ENCODE peak calls at places on chromosomes 5 and 9, in four cellular contexts. D is tibial artery; S is stomach; Z is CD8-positive, alpha-beta T cell. F is an unnamed sample.

GRCh38 chr5:2173067-2173466 is 290.3 kb upstream of the IRX4 start:
- DNase-seq in D (no peak), S (no peak), Z (no peak), F (no peak)

GRCh38 chr9:10094563-10094962 is 518.2 kb downstream of the PTPRD start:
- DNase-seq in D (no peak), S (no peak), Z (no peak), F (no peak)

GRCh38 chr5:142330444-142330843 is 5.6 kb upstream of the SPRY4 start:
- DNase-seq in D (no peak), S (no peak), Z (no peak), F (no peak)

GRCh38 chr9:1273859-1274258 is 223.7 kb downstream of the DMRT2 start:
- DNase-seq in D (no peak), S (no peak), Z (no peak), F (no peak)

GRCh38 chr5:36826694-36827093 is 49.9 kb upstream of the NIPBL start:
- DNase-seq in D (no peak), S (no peak), Z (no peak), F (no peak)

GRCh38 chr9:108634164-108634563 is 221.6 kb downstream of the ACTL7B start:
- DNase-seq in D (no peak), S (peak; percentile 27), Z (no peak), F (no peak)

GRCh38 chr9:97803167-97804058 is 49.6 kb upstream of the FOXE1 start:
- DNase-seq in D (peak; percentile 77), S (peak; percentile 88), Z (peak; percentile 78), F (peak; percentile 67)

GRCh38 chr9:21933281-21933680 is 60.9 kb downstream of the CDKN2A start:
- DNase-seq in D (no peak), S (no peak), Z (no peak), F (no peak)

GRCh38 chr9:111839387-111839786 is 44.6 kb upstream of the SHOC1 start:
- DNase-seq in D (no peak), S (no peak), Z (no peak), F (no peak)

GRCh38 chr5:33892419-33893151 is 795 bp upstream of the ADAMTS12 start:
- DNase-seq in D (no peak), S (peak; percentile 49), Z (no peak), F (no peak)

GRCh38 chr9:7967851-7968250 is 168.3 kb upstream of the DMAC1 start:
- DNase-seq in D (no peak), S (no peak), Z (no peak), F (no peak)

GRCh38 chr5:34486160-34486765 is 169.9 kb upstream of the RAI14 start:
- DNase-seq in D (peak; percentile 89), S (peak; percentile 88), Z (peak; percentile 63), F (peak; percentile 21)

GRCh38 chr9:111759762-111760639 is 34.7 kb downstream of the SHOC1 start:
- DNase-seq in D (no peak), S (peak; percentile 36), Z (peak; percentile 51), F (peak; percentile 52)

GRCh38 chr5:39476466-39477215 is 51.9 kb upstream of the DAB2 start:
- DNase-seq in D (no peak), S (no peak), Z (no peak), F (no peak)

GRCh38 chr5:103466494-103466893 is 96.1 kb downstream of the NUDT12 start:
- DNase-seq in D (no peak), S (no peak), Z (no peak), F (no peak)

GRCh38 chr5:96031811-96032261 is 70.2 kb upstream of the ELL2 start:
- DNase-seq in D (no peak), S (no peak), Z (no peak), F (no peak)

GRCh38 chr5:97735209-97735608 is 552.2 kb upstream of the RIOK2 start:
- DNase-seq in D (no peak), S (no peak), Z (no peak), F (no peak)

GRCh38 chr9:130862747-130863146 is 27.7 kb downstream of the ABL1 start:
- DNase-seq in D (no peak), S (no peak), Z (no peak), F (no peak)
- H3K27ac ChIP-seq in D (peak overlapping the region; percentile 80), S (peak overlapping the region; percentile 85), Z (no peak overlapping the region), F (no peak overlapping the region)

GRCh38 chr9:129487307-129487657 is 133.6 kb downstream of the C9orf50 start:
- DNase-seq in D (no peak), S (no peak), Z (no peak), F (no peak)

GRCh38 chr9:129487658-129488483 is 133.0 kb downstream of the C9orf50 start:
- DNase-seq in D (peak; percentile 88), S (peak; percentile 49), Z (no peak), F (peak; percentile 20)

GRCh38 chr9:129491486-129491855 is 129.4 kb downstream of the C9orf50 start:
- DNase-seq in D (no peak), S (peak; percentile 78), Z (no peak), F (no peak)

GRCh38 chr9:129490583-129491485 is 130.1 kb downstream of the C9orf50 start:
- DNase-seq in D (peak; percentile 76), S (no peak), Z (no peak), F (no peak)

DNA sequence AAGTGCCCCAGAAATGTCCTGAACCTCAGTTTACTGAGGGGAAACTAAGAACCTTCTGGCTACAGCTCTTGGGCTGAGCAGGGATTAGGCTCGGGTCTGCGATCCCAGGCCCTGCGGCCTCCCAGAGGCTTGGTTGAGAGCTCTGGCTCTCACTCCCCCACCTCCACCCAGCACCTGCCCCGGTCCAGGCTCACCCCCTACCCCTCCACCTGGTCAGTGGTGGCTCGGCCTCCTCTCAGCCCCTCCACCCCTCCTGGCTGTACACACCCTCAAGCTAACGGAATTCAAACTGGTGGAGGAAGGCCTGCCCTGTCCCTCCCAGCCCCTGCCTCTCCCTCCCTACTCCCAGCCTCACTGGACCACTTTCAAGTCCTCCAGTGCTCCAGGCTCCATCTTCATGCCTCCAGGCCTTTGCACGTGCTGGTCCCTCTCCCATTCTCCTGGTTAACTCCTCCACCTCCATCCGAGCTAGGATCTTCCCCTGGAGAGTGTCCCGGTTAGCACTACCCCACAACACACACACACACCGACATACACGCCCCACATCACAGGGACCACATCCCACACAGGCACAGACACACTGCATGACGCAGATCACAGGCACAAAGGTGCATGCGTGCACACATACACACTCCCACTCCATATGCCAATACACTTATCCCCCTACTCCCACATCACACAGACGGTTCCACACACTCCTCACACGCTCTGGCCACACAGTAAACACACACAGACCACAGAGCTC is 130.9 kb downstream of the C9orf50 start:
- DNase-seq in D (peak; percentile 75), S (no peak), Z (peak; percentile 73), F (peak; percentile 82)
- H3K4me3 ChIP-seq in D (peak overlapping the region; percentile 53), S (peak overlapping the region; percentile 55), Z (no peak overlapping the region), F (peak overlapping the region; percentile 86)

GRCh38 chr9:103277240-103277639 is 282.1 kb downstream of the CYLC2 start:
- DNase-seq in D (no peak), S (no peak), Z (no peak), F (no peak)
- H3K9me3 ChIP-seq in D (no peaks in the 10 kb centered on the region), S (peaks cover 11% of the 10 kb centered on the region), Z (no peaks in the 10 kb centered on the region), F (no peaks in the 10 kb centered on the region)

DNA sequence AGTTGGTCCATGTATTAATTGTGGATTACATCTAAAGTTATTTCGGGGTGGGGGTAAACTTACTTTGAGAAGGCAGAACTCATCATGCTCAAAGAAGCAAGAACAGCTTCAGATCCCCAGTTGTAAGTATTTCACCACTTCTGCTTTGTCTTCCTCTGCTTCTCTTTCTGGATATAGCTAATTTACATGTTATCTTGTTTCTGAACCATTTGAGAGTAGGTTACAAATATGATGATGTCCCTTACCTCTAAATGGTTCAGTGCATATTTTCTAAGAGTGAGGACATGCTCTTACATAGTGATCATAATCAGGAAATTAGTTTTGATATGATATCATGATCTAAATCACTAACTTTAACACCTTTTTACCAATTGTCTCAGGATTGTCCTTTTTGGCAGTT is 11.9 kb downstream of the TRIO start:
- DNase-seq in D (no peak), S (no peak), Z (no peak), F (no peak)
- H3K27ac ChIP-seq in D (peak overlapping the region; percentile 53), S (peak overlapping the region; percentile 76), Z (no peak overlapping the region), F (no peak overlapping the region)

F was measured in CD8-positive, alpha-beta memory T cell.